ENCODE peak calls at places on chromosomes 13 and 19, in nine cellular contexts. W, R, E, L, Z, B, C, P and I are unnamed samples. For H3K9me3, the result is how much of the 10 kb centered on the place peaks cover.

GRCh38 chr19:1293782-1294621 is 8.3 kb downstream of the EFNA2 start:
- DNase-seq in L (no peak), W (no peak), Z (no peak), B (no peak), C (no peak), E (no peak), R (no peak), P (no peak), I (no peak)

GRCh38 chr19:31095100-31095804 is 254.0 kb downstream of the TSHZ3 start:
- DNase-seq in W (no peak), B (no peak), C (no peak), Z (no peak), R (no peak), E (no peak), P (no peak), L (no peak), I (no peak)

GRCh38 chr13:46179576-46180368 is 2.2 kb downstream of the LCP1 start:
- DNase-seq in B (no peak), C (no peak), L (no peak), W (no peak), P (no peak), Z (peak), R (peak), E (no peak), I (peak)

GRCh38 chr19:58559275-58560006 is 1.0 kb upstream of the UBE2M start:
- DNase-seq in B (peak), Z (peak), P (peak), C (peak), R (peak), W (peak), E (peak), L (peak), I (no peak)

GRCh38 chr19:15297416-15298224 is 34.7 kb downstream of the BRD4 start:
- DNase-seq in L (peak), Z (peak), E (no peak), C (no peak), W (peak), R (no peak), B (no peak), P (no peak), I (no peak)

GRCh38 chr13:29901714-29902631 is 51.6 kb upstream of the UBL3 start:
- DNase-seq in B (no peak), W (no peak), L (peak), C (peak), R (no peak), Z (peak), E (no peak), P (no peak), I (no peak)

GRCh38 chr19:3061214-3062161 is 807 bp downstream of the TLE5 start:
- DNase-seq in B (peak), P (no peak), L (peak), R (peak), Z (peak), W (no peak), C (no peak), E (no peak), I (peak)

GRCh38 chr19:28500319-28500718 is 712.6 kb downstream of the UQCRFS1 start:
- DNase-seq in B (no peak), C (no peak), L (peak), E (no peak), P (no peak), Z (no peak), W (no peak), R (no peak), I (no peak)

GRCh38 chr13:43107780-43108179 is 84.4 kb downstream of the DNAJC15 start:
- DNase-seq in L (no peak), Z (peak), B (no peak), R (no peak), C (no peak), W (no peak), E (no peak), P (no peak), I (no peak)

GRCh38 chr13:24650157-24650556 is 30.1 kb upstream of the ATP12A start:
- DNase-seq in L (peak), R (no peak), B (no peak), W (no peak), P (no peak), E (no peak), C (no peak), Z (no peak), I (no peak)

GRCh38 chr13:113297370-113297871 is 382 bp downstream of the LAMP1 start:
- DNase-seq in P (peak), L (no peak), Z (no peak), W (no peak), C (peak), E (no peak), B (peak), R (peak), I (peak)

GRCh38 chr19:50300814-50301606 is 28.2 kb downstream of the KCNC3 start:
- DNase-seq in L (peak), C (no peak), E (no peak), W (peak), B (no peak), P (no peak), R (no peak), Z (no peak), I (no peak)

GRCh38 chr19:5075603-5076002 is 106.7 kb downstream of the KDM4B start:
- DNase-seq in B (no peak), C (no peak), E (no peak), W (no peak), R (no peak), L (no peak), Z (no peak), P (no peak), I (no peak)

GRCh38 chr19:54316746-54317107 is 3.8 kb upstream of the LILRA5 start:
- DNase-seq in Z (no peak), R (no peak), B (no peak), W (no peak), P (no peak), C (no peak), E (peak), L (no peak), I (no peak)

GRCh38 chr13:24228852-24229458 is 68.4 kb downstream of the SPATA13 start:
- DNase-seq in R (no peak), C (no peak), B (no peak), L (peak), P (no peak), E (no peak), W (peak), Z (peak), I (no peak)

GRCh38 chr19:52464798-52465470 is 11.6 kb downstream of the ZNF578 start:
- DNase-seq in R (no peak), W (peak), E (peak), P (no peak), Z (no peak), B (no peak), C (no peak), L (no peak), I (no peak)

GRCh38 chr19:34274827-34275625 is 20.7 kb downstream of the GARRE1 start:
- DNase-seq in W (peak), Z (no peak), C (no peak), B (no peak), R (no peak), L (peak), E (no peak), P (no peak), I (no peak)

GRCh38 chr19:8988204-8988603 is 22.0 kb downstream of the MUC16 start:
- DNase-seq in L (no peak), P (no peak), R (no peak), B (no peak), E (peak), C (no peak), W (no peak), Z (no peak), I (no peak)

GRCh38 chr13:111043575-111043982 is 71.5 kb upstream of the ARHGEF7 start:
- DNase-seq in P (no peak), L (peak), R (no peak), B (no peak), Z (no peak), C (no peak), E (peak), W (no peak), I (no peak)

GRCh38 chr19:37564624-37565369 is 29.8 kb downstream of the ZNF571 start:
- DNase-seq in W (no peak), C (no peak), B (no peak), Z (no peak), E (no peak), R (no peak), L (no peak), P (no peak), I (no peak)

GRCh38 chr19:23116802-23117571 is at the start of gene ZNF730:
- DNase-seq in Z (peak), W (no peak), L (peak), P (no peak), C (no peak), B (no peak), E (peak), R (no peak), I (no peak)

GRCh38 chr19:16143399-16144215 is at the start of gene HSH2D:
- DNase-seq in B (no peak), C (peak), E (peak), R (peak), Z (peak), P (no peak), W (peak), L (no peak), I (peak)

GRCh38 chr19:38006361-38007045 is 99.5 kb downstream of the SIPA1L3 start:
- DNase-seq in E (no peak), P (no peak), R (no peak), W (peak), L (no peak), Z (peak), C (no peak), B (no peak), I (no peak)

GRCh38 chr19:50207730-50208129 is 4.3 kb downstream of the MYH14 start:
- DNase-seq in W (no peak), P (no peak), L (no peak), B (no peak), R (no peak), C (no peak), Z (no peak), E (no peak), I (no peak)

GRCh38 chr19:40147693-40148347 is 43.4 kb upstream of the MAP3K10 start:
- DNase-seq in R (no peak), Z (no peak), L (peak), P (peak), E (no peak), W (no peak), C (no peak), B (no peak), I (no peak)

GRCh38 chr13:33367931-33368330 is 82.4 kb upstream of the STARD13 start:
- DNase-seq in L (peak), P (no peak), E (no peak), B (no peak), C (no peak), R (no peak), W (no peak), Z (peak), I (no peak)

GRCh38 chr19:54192972-54193371 is 1.9 kb downstream of the TSEN34 start:
- DNase-seq in E (no peak), Z (no peak), P (no peak), W (no peak), C (no peak), B (no peak), L (no peak), R (no peak), I (no peak)

GRCh38 chr13:20191902-20192469 is 752 bp downstream of the GJB2 start:
- DNase-seq in E (peak), P (peak), W (no peak), R (no peak), L (peak), Z (peak), C (no peak), B (no peak), I (no peak)

GRCh38 chr13:105773887-105774538 is 761.4 kb downstream of the EFNB2 start:
- DNase-seq in Z (no peak), L (peak), R (no peak), W (peak), P (no peak), C (no peak), B (no peak), E (no peak), I (no peak)

GRCh38 chr13:76884167-76884566 is 2.0 kb downstream of the KCTD12 start:
- DNase-seq in W (no peak), C (peak), R (no peak), P (no peak), L (peak), Z (no peak), B (peak), E (no peak), I (no peak)

GRCh38 chr13:30881191-30881651 is 24.9 kb upstream of the MEDAG start:
- DNase-seq in B (no peak), L (no peak), Z (no peak), R (no peak), E (no peak), C (no peak), W (no peak), P (no peak), I (no peak)

GRCh38 chr19:35740423-35741215 is 1.6 kb downstream of the IGFLR1 start:
- DNase-seq in W (peak), C (peak), L (peak), B (peak), R (peak), E (peak), P (peak), Z (peak), I (peak)

GRCh38 chr19:35741216-35741541 is 1.1 kb downstream of the IGFLR1 start:
- DNase-seq in B (no peak), W (no peak), R (no peak), L (no peak), Z (no peak), C (no peak), P (no peak), E (no peak), I (no peak)

GRCh38 chr19:35739275-35740107 is 2.8 kb downstream of the IGFLR1 start:
- DNase-seq in L (no peak), P (no peak), B (no peak), C (no peak), W (no peak), R (no peak), E (peak), Z (no peak), I (no peak)

GRCh38 chr19:35738887-35739229 is 3.4 kb downstream of the IGFLR1 start:
- DNase-seq in C (no peak), E (no peak), B (no peak), R (no peak), P (no peak), L (no peak), W (no peak), Z (no peak), I (no peak)

DNA sequence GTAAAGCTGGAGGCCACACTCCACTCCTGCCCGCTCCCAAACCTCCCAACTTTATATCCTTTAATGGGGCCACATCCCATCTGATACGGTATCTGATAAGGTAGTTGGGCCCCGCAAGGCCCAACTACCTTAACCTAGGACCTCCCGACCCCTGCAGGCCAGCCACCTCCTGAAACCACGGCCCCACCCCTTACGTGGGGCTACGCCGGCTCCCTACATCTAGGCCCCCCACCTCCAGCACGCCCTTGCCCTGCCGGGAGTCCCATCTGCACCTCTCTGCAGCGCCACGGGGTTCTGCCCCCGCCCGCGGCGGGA is 2.2 kb downstream of the IGFLR1 start:
- DNase-seq in R (no peak), B (no peak), P (no peak), C (no peak), W (no peak), L (no peak), Z (no peak), E (no peak), I (no peak)
- H3K27ac ChIP-seq in R (peak), B (peak), P (peak), C (peak), W (peak), L (peak), Z (peak), E (no peak), I (peak)

DNA sequence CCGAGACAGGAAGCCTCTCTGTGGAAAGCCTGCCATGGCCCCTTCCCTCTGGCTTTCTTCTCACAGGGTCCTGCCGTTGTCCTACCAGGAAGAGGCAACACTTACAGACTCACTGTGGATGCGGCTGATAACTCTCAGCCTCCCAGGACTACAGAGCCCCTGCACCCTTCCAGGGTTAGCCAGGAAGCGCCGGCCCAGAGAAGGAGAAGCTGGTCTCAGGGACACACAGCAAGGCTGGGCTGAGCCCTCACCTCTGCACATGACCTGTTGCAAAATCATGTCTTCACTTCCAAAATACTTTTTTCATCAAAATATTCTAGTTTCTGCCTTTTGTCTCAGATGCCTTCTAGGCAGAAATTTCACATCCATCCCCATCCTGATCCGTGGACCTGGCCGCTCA is 1.9 kb downstream of the CEACAM20 start:
- DNase-seq in P (no peak), R (no peak), E (no peak), W (no peak), Z (no peak), C (no peak), L (no peak), B (no peak), I (no peak)
- H3K9me3 ChIP-seq in P (under half), R (under half), E (under half), W (under half), Z (under half), C (under half), L (under half), B (under half), I (under half)

GRCh38 chr19:12778905-12779161 is 3.5 kb upstream of the HOOK2 start:
- DNase-seq in E (no peak), W (no peak), R (no peak), L (no peak), Z (no peak), P (no peak), B (no peak), C (no peak), I (no peak)
- H3K27ac ChIP-seq in E (peak), W (no peak), R (peak), L (peak), Z (peak), P (peak), B (peak), C (peak), I (no peak)

GRCh38 chr19:36401475-36401874 is 17.0 kb downstream of the ZFP82 start:
- DNase-seq in L (no peak), C (no peak), E (no peak), B (no peak), W (no peak), P (no peak), Z (no peak), R (no peak), I (no peak)
- H3K9me3 ChIP-seq in L (under half), C (under half), E (under half), B (under half), W (under half), P (under half), Z (under half), R (half or more), I (half or more)

DNA sequence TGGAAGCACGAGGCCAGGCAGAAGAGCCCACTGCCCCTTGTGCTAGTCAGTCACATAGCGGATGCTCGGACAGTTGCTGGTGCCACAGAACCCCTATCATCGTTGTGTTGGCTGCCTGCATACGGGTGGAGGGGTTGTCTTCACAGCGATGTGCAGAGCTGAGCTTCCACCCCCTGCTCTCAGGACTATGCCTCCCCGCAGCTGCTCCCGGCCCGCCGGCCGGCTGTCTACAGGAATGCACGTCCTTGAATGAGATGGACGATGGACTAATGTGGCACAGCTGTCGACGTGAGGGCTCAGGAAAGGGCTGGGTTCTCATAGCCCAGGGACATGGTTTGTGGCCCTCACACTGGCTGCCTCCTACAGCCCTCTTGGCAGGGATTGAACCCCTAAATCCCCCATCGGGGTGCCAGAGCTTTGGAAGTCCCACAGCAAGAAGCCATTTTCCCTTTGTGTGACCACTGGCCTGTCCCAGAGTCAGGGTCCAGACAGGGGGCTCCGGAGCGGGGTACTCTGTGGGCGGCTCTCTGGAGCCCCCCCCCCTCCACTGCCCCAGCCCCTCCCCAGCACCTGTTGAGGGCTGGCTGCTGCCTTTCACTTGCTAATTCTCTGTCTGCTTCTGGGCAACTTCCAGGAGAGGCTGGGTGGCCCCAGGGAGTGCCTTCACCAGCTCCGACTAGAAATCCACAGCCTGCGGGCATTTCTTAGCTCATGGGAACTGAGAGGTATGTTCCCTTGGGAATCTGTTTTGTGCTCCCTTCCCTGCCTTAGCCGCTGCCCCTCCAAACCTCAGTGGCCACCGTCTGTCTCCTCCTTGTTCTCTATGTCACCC is 40.2 kb downstream of the TSSK6 start:
- DNase-seq in R (no peak), P (no peak), Z (no peak), C (no peak), E (peak), L (no peak), B (no peak), W (no peak), I (no peak)
- H3K27ac ChIP-seq in R (peak), P (no peak), Z (peak), C (no peak), E (no peak), L (peak), B (no peak), W (no peak), I (peak)

GRCh38 chr19:13732337-13732736 is 32.0 kb upstream of the MRI1 start:
- DNase-seq in B (no peak), P (no peak), R (no peak), C (no peak), L (no peak), W (no peak), Z (no peak), E (no peak), I (no peak)

GRCh38 chr19:13731147-13731964 is 33.0 kb upstream of the MRI1 start:
- DNase-seq in W (peak), P (peak), C (peak), E (peak), Z (peak), B (peak), L (peak), R (peak), I (peak)

GRCh38 chr19:13727798-13728197 is 36.5 kb upstream of the MRI1 start:
- DNase-seq in B (no peak), W (no peak), E (no peak), R (no peak), P (no peak), Z (no peak), C (no peak), L (peak), I (no peak)

GRCh38 chr19:13726323-13726722 is 38.0 kb upstream of the MRI1 start:
- DNase-seq in W (no peak), E (no peak), L (no peak), R (no peak), P (no peak), B (no peak), Z (no peak), C (no peak), I (no peak)

DNA sequence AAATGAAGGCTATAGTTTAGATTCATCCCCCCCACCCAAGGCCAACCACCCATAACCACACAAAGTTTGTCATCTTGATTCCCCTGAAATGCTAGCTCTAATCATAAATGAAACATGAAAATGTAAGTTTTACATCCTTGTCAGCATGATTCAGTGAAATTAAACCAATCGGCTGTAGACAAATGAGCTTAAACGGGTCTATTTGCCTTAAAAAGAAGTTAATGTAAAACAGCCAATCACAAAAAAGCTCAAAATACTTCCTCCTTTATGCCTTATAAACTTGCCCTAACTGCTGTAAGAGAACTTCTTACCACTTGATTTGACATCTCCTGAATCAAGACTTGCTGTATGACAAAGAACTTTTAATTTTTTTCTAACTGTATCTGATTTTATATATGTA is 34.5 kb upstream of the MRI1 start:
- DNase-seq in W (no peak), Z (no peak), R (no peak), C (no peak), P (no peak), B (no peak), L (no peak), E (no peak), I (no peak)
- H3K9me3 ChIP-seq in W (under half), Z (under half), R (under half), C (under half), P (under half), B (under half), L (under half), E (under half), I (under half)